ENCODE peak calls at places on chromosomes 16 and 17, in seven cellular contexts. E is nephron progenitor cell, D is aorta, U is cardiac septum, F is head of caudate nucleus, N is amniotic stem cell, J is HFFc6. B is an unnamed sample.

GRCh38 chr16:4415538-4416199 is 727 bp downstream of the CORO7 start:
- DNase-seq in E (peak), D (peak), U (peak), F (peak), N (no peak), J (no peak), B (no peak)

GRCh38 chr16:58001781-58002410 is 689 bp downstream of the USB1 start:
- DNase-seq in E (no peak), D (no peak), U (no peak), F (no peak), N (no peak), J (no peak), B (no peak)

GRCh38 chr16:86869288-86870022 is 291.1 kb downstream of the FOXL1 start:
- DNase-seq in E (no peak), D (peak), U (peak), F (no peak), N (no peak), J (no peak), B (no peak)

GRCh38 chr16:3058173-3059030 is 7.0 kb upstream of the IL32 start:
- DNase-seq in E (peak), D (peak), U (peak), F (peak), N (no peak), J (no peak), B (peak)

GRCh38 chr17:74297941-74298340 is 23.9 kb downstream of the DNAI2 start:
- DNase-seq in E (no peak), D (no peak), U (no peak), F (no peak), N (no peak), J (no peak), B (no peak)

GRCh38 chr16:81367821-81368220 is 53.1 kb downstream of the GAN start:
- DNase-seq in E (no peak), D (no peak), U (no peak), F (no peak), N (no peak), J (no peak), B (no peak)

GRCh38 chr17:70804161-70804560 is 634.8 kb downstream of the KCNJ2 start:
- DNase-seq in E (no peak), D (no peak), U (no peak), F (no peak), N (no peak), J (no peak), B (no peak)

GRCh38 chr17:65797809-65798208 is 236.4 kb upstream of the AXIN2 start:
- DNase-seq in E (peak), D (no peak), U (no peak), F (no peak), N (no peak), J (no peak), B (no peak)

GRCh38 chr17:19753049-19753444 is 4.9 kb upstream of the ALDH3A1 start:
- DNase-seq in E (no peak), D (peak), U (peak), F (peak), N (peak), J (peak), B (peak)

GRCh38 chr16:85541181-85541580 is 71.9 kb upstream of the GSE1 start:
- DNase-seq in E (no peak), D (no peak), U (no peak), F (no peak), N (no peak), J (no peak), B (no peak)

GRCh38 chr17:68701046-68701445 is 99.9 kb upstream of the FAM20A start:
- DNase-seq in E (no peak), D (no peak), U (no peak), F (no peak), N (no peak), J (no peak), B (no peak)

GRCh38 chr17:59365383-59365981 is 34.0 kb downstream of the YPEL2 start:
- DNase-seq in E (peak), D (no peak), U (no peak), F (peak), N (no peak), J (no peak), B (peak)

GRCh38 chr16:75420987-75421819 is 12.1 kb downstream of the CFDP1 start:
- DNase-seq in E (peak), D (peak), U (peak), F (peak), N (no peak), J (peak), B (peak)

GRCh38 chr17:7224661-7225111 is 4.9 kb downstream of the ACADVL start:
- DNase-seq in E (no peak), D (no peak), U (no peak), F (no peak), N (no peak), J (no peak), B (no peak)

GRCh38 chr17:49602783-49603182 is 27.1 kb downstream of the NXPH3 start:
- DNase-seq in E (no peak), D (no peak), U (no peak), F (no peak), N (no peak), J (no peak), B (no peak)

GRCh38 chr17:2796164-2797140 is at the start of gene RAP1GAP2:
- DNase-seq in E (no peak), D (peak), U (peak), F (peak), N (no peak), J (no peak), B (peak)

GRCh38 chr17:68101992-68102758 is 66.6 kb downstream of the KPNA2 start:
- DNase-seq in E (peak), D (no peak), U (no peak), F (peak), N (no peak), J (no peak), B (no peak)

GRCh38 chr17:19720631-19721426 is 4.4 kb upstream of the SLC47A2 start:
- DNase-seq in E (peak), D (no peak), U (no peak), F (no peak), N (no peak), J (no peak), B (no peak)

GRCh38 chr16:54538241-54538640 is 251.7 kb upstream of the IRX3 start:
- DNase-seq in E (no peak), D (no peak), U (no peak), F (no peak), N (no peak), J (no peak), B (no peak)

GRCh38 chr17:72775914-72776313 is 316.6 kb downstream of the SLC39A11 start:
- DNase-seq in E (no peak), D (no peak), U (no peak), F (no peak), N (no peak), J (no peak), B (no peak)

GRCh38 chr17:76274559-76274956 is 9.4 kb downstream of the UBALD2 start:
- DNase-seq in E (no peak), D (no peak), U (no peak), F (no peak), N (no peak), J (no peak), B (no peak)

GRCh38 chr16:65538945-65539344 is 417.1 kb upstream of the CDH11 start:
- DNase-seq in E (no peak), D (no peak), U (no peak), F (no peak), N (no peak), J (peak), B (no peak)

GRCh38 chr17:42783062-42783777 is 2.8 kb downstream of the WNK4 start:
- DNase-seq in E (no peak), D (no peak), U (no peak), F (no peak), N (peak), J (peak), B (no peak)

GRCh38 chr16:85856054-85856453 is 42.9 kb upstream of the IRF8 start:
- DNase-seq in E (no peak), D (no peak), U (no peak), F (no peak), N (no peak), J (no peak), B (no peak)

GRCh38 chr17:7590743-7591142 is 849 bp upstream of the SOX15 start:
- DNase-seq in E (no peak), D (no peak), U (no peak), F (no peak), N (peak), J (peak), B (no peak)

B was measured in sigmoid colon.